ENCODE peak calls at places on chromosome 22, in seven cellular contexts. V, C, X, K, F, U and W are unnamed samples.

GRCh38 chr22:30121988-30122387 is 41.7 kb downstream of the HORMAD2 start:
- DNase-seq in K (no peak), F (no peak), X (no peak), V (no peak), C (no peak), U (no peak), W (no peak)

GRCh38 chr22:49849161-49850020 is 4.3 kb upstream of the ZBED4 start:
- DNase-seq in X (no peak), C (no peak), K (no peak), F (no peak), U (no peak), V (no peak), W (no peak)

GRCh38 chr22:19568337-19569311 is 44.4 kb upstream of the CLDN5 start:
- DNase-seq in K (no peak), U (peak), V (no peak), F (no peak), X (no peak), C (no peak), W (no peak)

GRCh38 chr22:41657709-41658108 is 31.0 kb downstream of the SNU13 start:
- DNase-seq in F (no peak), U (no peak), C (no peak), X (no peak), V (no peak), K (no peak), W (no peak)

GRCh38 chr22:24393012-24393559 is 34.3 kb upstream of the ADORA2A start:
- DNase-seq in V (no peak), C (no peak), K (no peak), X (no peak), F (no peak), U (no peak), W (no peak)

GRCh38 chr22:46012182-46012880 is 35.4 kb upstream of the WNT7B start:
- DNase-seq in K (no peak), F (no peak), C (peak), X (no peak), U (no peak), V (no peak), W (no peak)

GRCh38 chr22:42906605-42907338 is 49.7 kb upstream of the ARFGAP3 start:
- DNase-seq in K (no peak), V (no peak), F (no peak), U (no peak), X (peak), C (no peak), W (no peak)

GRCh38 chr22:23856721-23857605 is 712 bp upstream of the SLC2A11 start:
- DNase-seq in X (no peak), C (no peak), V (peak), U (no peak), K (no peak), F (peak), W (no peak)

GRCh38 chr22:45318558-45319318 is 9.0 kb downstream of the FAM118A start:
- DNase-seq in V (no peak), F (no peak), X (no peak), U (no peak), K (peak), C (no peak), W (no peak)

GRCh38 chr22:49953027-49953679 is 7.4 kb upstream of the PIM3 start:
- DNase-seq in C (peak), V (no peak), K (no peak), X (no peak), U (no peak), F (no peak), W (no peak)

GRCh38 chr22:43811777-43812148 is 342 bp downstream of the EFCAB6 start:
- DNase-seq in U (no peak), V (peak), X (no peak), K (no peak), C (no peak), F (no peak), W (no peak)

GRCh38 chr22:31143537-31143936 is 3.2 kb upstream of the PLA2G3 start:
- DNase-seq in V (no peak), X (no peak), C (no peak), K (no peak), F (no peak), U (no peak), W (no peak)

GRCh38 chr22:43152355-43153071 is 1.2 kb downstream of the TSPO start:
- DNase-seq in X (peak), V (no peak), K (peak), C (peak), F (peak), U (no peak), W (no peak)

GRCh38 chr22:41900652-41901312 is 14.1 kb downstream of the SHISA8 start:
- DNase-seq in X (no peak), U (no peak), K (no peak), C (peak), V (no peak), F (no peak), W (no peak)

GRCh38 chr22:29933619-29934018 is 50.6 kb downstream of the MTMR3 start:
- DNase-seq in X (no peak), F (no peak), C (no peak), K (no peak), U (no peak), V (no peak), W (no peak)

GRCh38 chr22:45230026-45230845 is 10.5 kb downstream of the KIAA0930 start:
- DNase-seq in C (no peak), U (no peak), F (no peak), X (no peak), K (no peak), V (no peak), W (no peak)

GRCh38 chr22:17929909-17930308 is 94.5 kb downstream of the MICAL3 start:
- DNase-seq in F (no peak), C (no peak), X (no peak), V (no peak), U (no peak), K (no peak), W (no peak)

GRCh38 chr22:26435327-26436093 is 6.5 kb downstream of the ASPHD2 start:
- DNase-seq in K (no peak), C (no peak), F (no peak), U (no peak), X (no peak), V (no peak), W (no peak)

GRCh38 chr22:24120029-24120428 is 61.3 kb upstream of the SUSD2 start:
- DNase-seq in U (no peak), X (no peak), C (peak), F (no peak), V (no peak), K (no peak), W (no peak)

GRCh38 chr22:47837703-47838102 is 1075.3 kb downstream of the TBC1D22A start:
- DNase-seq in U (no peak), C (no peak), K (peak), V (no peak), X (no peak), F (no peak), W (peak)

GRCh38 chr22:44357962-44358553 is 45.3 kb upstream of the SHISAL1 start:
- DNase-seq in F (no peak), C (peak), X (no peak), U (no peak), V (no peak), K (no peak), W (no peak)

GRCh38 chr22:16953206-16954059 is 54.6 kb downstream of the GAB4 start:
- DNase-seq in U (no peak), F (no peak), V (no peak), C (no peak), X (no peak), K (no peak), W (no peak)

GRCh38 chr22:43755452-43755851 is 56.7 kb downstream of the EFCAB6 start:
- DNase-seq in X (no peak), F (no peak), V (no peak), C (no peak), K (no peak), U (no peak), W (no peak)

GRCh38 chr22:23278883-23279675 is 98.8 kb downstream of the BCR start:
- DNase-seq in F (peak), U (no peak), C (peak), X (peak), K (no peak), V (peak), W (peak)

GRCh38 chr22:18978506-18978905 is 42.4 kb upstream of the PRODH start:
- DNase-seq in V (no peak), X (no peak), U (no peak), C (peak), F (no peak), K (no peak), W (no peak)

GRCh38 chr22:24744638-24745037 is 29.9 kb downstream of the PIWIL3 start:
- DNase-seq in U (no peak), K (no peak), F (no peak), V (no peak), C (no peak), X (no peak), W (no peak)

GRCh38 chr22:45092644-45093043 is 71.1 kb upstream of the NUP50 start:
- DNase-seq in F (no peak), U (no peak), V (no peak), K (no peak), C (peak), X (no peak), W (no peak)

GRCh38 chr22:20129747-20130014 is 1.9 kb upstream of the ZDHHC8 start:
- DNase-seq in V (no peak), F (no peak), X (no peak), C (no peak), U (no peak), K (no peak), W (no peak)

GRCh38 chr22:24284747-24285203 is 14.1 kb downstream of the SPECC1L start:
- DNase-seq in X (no peak), V (no peak), F (no peak), K (no peak), C (no peak), U (no peak), W (peak)

GRCh38 chr22:47175151-47175760 is 412.8 kb downstream of the TBC1D22A start:
- DNase-seq in K (no peak), C (no peak), F (no peak), X (peak), U (no peak), V (no peak), W (no peak)

GRCh38 chr22:45007946-45008852 is 1.6 kb downstream of the PHF21B start:
- DNase-seq in V (peak), F (peak), C (no peak), X (no peak), U (no peak), K (no peak), W (no peak)

GRCh38 chr22:24845036-24845918 is 39.3 kb downstream of the SGSM1 start:
- DNase-seq in X (peak), K (no peak), C (no peak), U (no peak), F (no peak), V (no peak), W (no peak)

GRCh38 chr22:27788889-27789288 is 12.7 kb downstream of the MN1 start:
- DNase-seq in C (no peak), K (no peak), V (no peak), U (no peak), F (no peak), X (no peak), W (no peak)

GRCh38 chr22:27794244-27794643 is 7.3 kb downstream of the MN1 start:
- DNase-seq in U (no peak), F (no peak), C (no peak), K (no peak), X (no peak), V (no peak), W (no peak)

GRCh38 chr22:27792452-27793165 is 8.9 kb downstream of the MN1 start:
- DNase-seq in F (no peak), X (no peak), C (no peak), U (no peak), K (no peak), V (no peak), W (no peak)

GRCh38 chr22:27791494-27792241 is 9.9 kb downstream of the MN1 start:
- DNase-seq in U (no peak), F (no peak), K (no peak), C (no peak), V (no peak), X (no peak), W (no peak)

DNA sequence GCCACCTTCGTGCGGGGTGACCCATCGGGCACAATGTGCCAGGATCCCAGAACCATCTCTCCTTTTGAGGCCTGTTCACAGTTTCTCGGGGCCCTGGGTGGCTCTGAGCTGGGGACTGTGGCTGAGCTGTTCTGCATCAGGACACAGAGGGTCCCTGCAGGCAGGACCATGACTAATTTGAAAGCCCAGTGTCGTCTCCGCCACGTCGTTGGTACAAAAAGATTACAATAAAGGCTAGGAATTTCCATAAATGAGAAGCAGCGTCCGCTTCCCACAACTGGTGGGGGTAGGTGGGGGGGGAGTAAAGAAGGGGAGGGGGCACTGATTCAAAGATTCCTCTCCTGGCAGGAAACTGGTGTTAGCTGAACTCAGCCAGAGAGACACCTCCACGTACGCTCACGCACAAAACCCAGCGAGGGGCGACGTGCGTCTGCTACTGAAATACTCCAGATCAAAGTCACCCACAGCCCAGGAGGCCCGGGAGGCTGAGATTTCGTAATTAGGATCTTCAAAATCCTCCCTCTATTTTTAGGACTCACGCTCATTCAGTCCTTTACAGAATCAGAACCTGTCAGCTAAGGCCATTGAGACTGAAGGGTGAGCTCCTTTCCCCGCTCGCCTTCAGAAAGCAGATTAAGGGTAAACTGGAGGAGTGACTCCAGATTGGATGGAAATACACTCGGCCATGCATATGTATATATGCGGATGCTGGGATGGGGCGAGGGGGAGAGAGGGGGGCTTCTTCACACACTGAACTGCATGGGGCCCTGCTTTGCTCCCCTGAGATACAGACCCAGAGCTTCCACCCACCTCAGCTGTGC is 10.9 kb downstream of the MN1 start:
- DNase-seq in V (no peak), K (no peak), X (no peak), C (no peak), U (no peak), F (no peak), W (no peak)
- H3K4me3 ChIP-seq in V (no peak), K (no peak), X (peak), C (no peak), U (no peak), F (no peak), W (no peak)

DNA sequence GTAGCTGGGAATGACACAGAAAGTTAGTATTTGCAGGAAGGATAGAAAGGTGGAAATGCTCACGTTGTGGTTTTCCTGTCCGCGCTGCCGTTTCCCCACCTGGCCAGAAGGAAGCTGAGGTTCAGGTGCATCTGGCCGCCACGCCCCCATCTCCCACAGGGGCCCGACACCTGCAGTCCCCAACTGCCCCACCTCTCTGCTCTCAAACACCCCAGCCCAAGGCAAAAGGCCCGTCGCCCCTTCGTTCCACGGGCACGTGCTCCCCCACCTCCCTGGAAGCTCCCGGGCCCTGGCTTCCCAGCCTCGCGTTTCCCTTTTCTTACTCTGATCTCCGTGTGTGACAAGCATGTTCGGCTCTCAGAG is 985.1 kb downstream of the BRD1 start:
- DNase-seq in C (no peak), K (no peak), U (no peak), V (no peak), X (no peak), F (no peak), W (no peak)
- H3K4me3 ChIP-seq in C (no peak), K (no peak), U (no peak), V (no peak), X (no peak), F (no peak), W (no peak)

GRCh38 chr22:39901519-39902146 is 749 bp downstream of the GRAP2 start:
- DNase-seq in V (no peak), C (no peak), X (no peak), F (no peak), U (no peak), K (no peak), W (no peak)
- H3K4me3 ChIP-seq in V (no peak), C (peak), X (no peak), F (no peak), U (no peak), K (peak), W (peak)

DNA sequence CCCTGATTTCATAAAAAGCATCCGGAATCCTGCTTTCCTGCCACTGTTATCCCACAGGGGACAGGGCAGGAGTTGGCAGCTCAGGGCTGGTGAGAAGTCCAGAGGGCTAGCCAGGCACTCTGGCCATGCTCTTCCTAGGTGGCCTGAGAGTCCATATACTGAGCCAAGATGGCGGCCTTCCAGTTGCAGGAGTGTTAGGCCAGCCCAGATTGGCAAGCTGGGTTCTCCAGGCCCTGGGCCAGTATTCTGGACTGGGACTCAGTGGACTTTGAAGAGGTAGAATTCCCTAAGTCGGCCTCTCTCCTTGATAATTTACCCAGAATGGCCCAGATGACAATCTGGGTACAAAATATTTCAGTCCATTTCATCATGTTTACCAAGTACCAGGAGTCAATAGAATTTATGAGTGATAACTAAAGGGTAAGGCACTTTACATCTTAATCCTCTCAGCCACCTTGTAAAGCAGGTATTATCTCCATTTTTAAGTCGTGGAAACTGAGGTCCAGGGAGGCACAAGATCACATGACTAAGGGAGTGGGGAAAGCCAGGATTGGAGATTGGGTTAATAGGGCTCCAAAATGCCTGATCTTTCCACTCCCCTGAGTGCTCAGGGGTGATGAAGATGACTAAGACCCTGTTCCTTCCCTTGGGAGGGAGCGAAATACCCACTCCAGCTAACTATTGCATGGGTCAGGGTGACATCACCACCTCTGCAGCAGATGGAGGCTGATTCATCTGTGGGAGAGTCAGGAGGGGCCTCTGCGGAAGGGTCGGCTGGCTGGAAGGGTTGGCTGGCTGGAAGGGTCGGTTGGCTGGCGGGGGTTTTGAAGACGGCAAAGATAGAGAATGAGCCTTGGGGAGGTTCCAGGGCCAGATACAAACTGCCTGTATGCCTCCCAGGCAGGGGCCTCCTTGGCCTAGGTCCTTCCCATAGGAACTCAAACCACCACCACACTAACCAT is 1.2 kb upstream of the MICALL1 start:
- DNase-seq in F (no peak), K (no peak), C (no peak), V (peak), X (peak), U (peak), W (no peak)
- H3K4me3 ChIP-seq in F (no peak), K (peak), C (no peak), V (peak), X (peak), U (peak), W (no peak)